ENCODE peak calls at places on chromosome 9, in four cellular contexts. H is mesendoderm, V is HEK293T, C is NCI-H1092. F is an unnamed sample.

GRCh38 chr9:88234114-88234513 is 95.8 kb upstream of the SPATA31C2 start:
- DNase-seq in H (no peak), V (no peak), C (no peak), F (no peak)

GRCh38 chr9:135520916-135521607 is at the start of gene LCN1:
- DNase-seq in H (no peak), V (no peak), C (no peak), F (no peak)

GRCh38 chr9:117400131-117400530 is 14.7 kb downstream of the ASTN2 start:
- DNase-seq in H (peak; percentile 18), V (no peak), C (peak; percentile 52), F (no peak)

GRCh38 chr9:129208191-129209091 is 30.4 kb upstream of the IER5L start:
- DNase-seq in H (peak; percentile 93), V (no peak), C (no peak), F (no peak)

GRCh38 chr9:87451149-87451548 is 46.5 kb upstream of the DAPK1 start:
- DNase-seq in H (no peak), V (no peak), C (no peak), F (no peak)

GRCh38 chr9:106878943-106879916 is 16.3 kb downstream of the ZNF462 start:
- DNase-seq in H (no peak), V (no peak), C (peak; percentile 27), F (peak; percentile 89)

GRCh38 chr9:567128-567745 is 274.3 kb upstream of the DMRT1 start:
- DNase-seq in H (no peak), V (no peak), C (no peak), F (no peak)

GRCh38 chr9:77667151-77667550 is 19.0 kb upstream of the GNA14 start:
- DNase-seq in H (no peak), V (no peak), C (no peak), F (no peak)

GRCh38 chr9:31908158-31908890 is 476.1 kb upstream of the ACO1 start:
- DNase-seq in H (no peak), V (no peak), C (no peak), F (peak; percentile 95)

GRCh38 chr9:37035472-37036236 is 1.6 kb upstream of the PAX5 start:
- DNase-seq in H (peak; percentile 62), V (no peak), C (peak; percentile 47), F (no peak)